ENCODE peak calls at places on chromosomes 12 and 14, in five cellular contexts. O, P, D, F and R are unnamed samples.
A peak's percentile ranks its signal among the peaks of the same experiment; 100 is the strongest.

GRCh38 chr14:30620178-30620577 is 1.9 kb upstream of the SCFD1 start:
- DNase-seq in F (no peak), O (no peak), P (no peak), D (no peak), R (no peak)

GRCh38 chr14:67513631-67514108 is 19.4 kb upstream of the PLEKHH1 start:
- DNase-seq in O (no peak), D (no peak), P (no peak), F (peak; percentile 17), R (no peak)

GRCh38 chr12:104723895-104724294 is 234.2 kb downstream of the SLC41A2 start:
- DNase-seq in P (no peak), F (no peak), O (no peak), D (no peak), R (no peak)

GRCh38 chr12:132216354-132216987 is 72.2 kb downstream of the NOC4L start:
- DNase-seq in F (no peak), D (no peak), P (no peak), O (no peak), R (no peak)

GRCh38 chr12:62347922-62348650 is 87.9 kb downstream of the USP15 start:
- DNase-seq in F (no peak), D (no peak), P (no peak), O (no peak), R (no peak)

GRCh38 chr12:4133636-4134433 is 139.7 kb upstream of the CCND2 start:
- DNase-seq in P (no peak), O (no peak), D (no peak), F (no peak), R (no peak)

GRCh38 chr12:89363084-89363483 is 10.8 kb upstream of the DUSP6 start:
- DNase-seq in F (no peak), P (no peak), O (no peak), D (no peak), R (no peak)

GRCh38 chr14:104925941-104926609 is 1.4 kb downstream of the PLD4 start:
- DNase-seq in F (no peak), O (no peak), P (no peak), D (no peak), R (no peak)

GRCh38 chr14:78182722-78183121 is 12.5 kb downstream of the NRXN3 start:
- DNase-seq in P (no peak), O (no peak), D (no peak), F (no peak), R (no peak)

GRCh38 chr12:40099423-40099853 is 6.4 kb downstream of the SLC2A13 start:
- DNase-seq in P (no peak), D (peak; percentile 88), O (no peak), F (no peak), R (no peak)

GRCh38 chr12:123351349-123351748 is 13.3 kb downstream of the SBNO1 start:
- DNase-seq in P (no peak), F (no peak), D (no peak), O (no peak), R (no peak)

GRCh38 chr14:105776924-105777323 is 250.5 kb downstream of the TMEM121 start:
- DNase-seq in O (no peak), F (no peak), P (no peak), D (no peak), R (no peak)

GRCh38 chr12:71799105-71799504 is 40.5 kb upstream of the TBC1D15 start:
- DNase-seq in F (no peak), D (no peak), P (no peak), O (no peak), R (peak; percentile 12)

GRCh38 chr14:72801381-72801812 is 92.5 kb downstream of the DPF3 start:
- DNase-seq in O (peak; percentile 41), P (no peak), F (no peak), D (peak; percentile 84), R (peak; percentile 54)

GRCh38 chr12:123801573-123802178 is 39.6 kb downstream of the DNAH10 start:
- DNase-seq in P (no peak), D (no peak), O (no peak), F (no peak), R (no peak)

GRCh38 chr12:98578821-98579220 is 14.7 kb upstream of the SLC25A3 start:
- DNase-seq in O (no peak), P (no peak), F (no peak), D (peak; percentile 72), R (no peak)

GRCh38 chr12:12445882-12446181 is 89.0 kb downstream of the BORCS5 start:
- DNase-seq in F (no peak), D (no peak), P (no peak), O (no peak), R (no peak)

GRCh38 chr12:124498870-124499753 is 68.3 kb downstream of the NCOR2 start:
- DNase-seq in F (no peak), P (no peak), D (no peak), O (no peak), R (no peak)

GRCh38 chr12:69501154-69501895 is 31.1 kb downstream of the FRS2 start:
- DNase-seq in P (no peak), D (no peak), O (no peak), F (no peak), R (no peak)

GRCh38 chr12:9372202-9372601 is 164.0 kb upstream of the PZP start:
- DNase-seq in D (no peak), O (no peak), P (no peak), F (no peak), R (no peak)

GRCh38 chr12:70971395-70971794 is 50.9 kb upstream of the PTPRR start:
- DNase-seq in P (no peak), O (no peak), F (no peak), D (no peak), R (no peak)

GRCh38 chr12:30926243-30927209 is at the start of gene TSPAN11:
- DNase-seq in D (no peak), F (no peak), O (peak; percentile 42), P (no peak), R (no peak)

GRCh38 chr14:52244997-52245396 is 22.5 kb upstream of the PTGDR start:
- DNase-seq in F (no peak), D (no peak), O (no peak), P (no peak), R (no peak)

GRCh38 chr14:103514596-103515421 is 7.8 kb downstream of the CKB start:
- DNase-seq in D (no peak), F (peak; percentile 22), P (no peak), O (no peak), R (no peak)

GRCh38 chr12:80216890-80217559 is 117.7 kb downstream of the OTOGL start:
- DNase-seq in O (no peak), P (no peak), F (no peak), D (no peak), R (no peak)

GRCh38 chr14:72478397-72479025 is 415.4 kb downstream of the DPF3 start:
- DNase-seq in F (no peak), D (peak; percentile 69), O (no peak), P (no peak), R (no peak)